ENCODE peak calls at places on chromosomes 6 and 20, in seven cellular contexts. P is AG04450, C is right lobe of liver, X is psoas muscle, R is heart left ventricle, U is ovary, W is adrenal gland. I is an unnamed sample.

GRCh38 chr20:50518270-50518721 is 8.1 kb downstream of the PTPN1 start:
- DNase-seq in P (no peak), C (no peak), X (no peak), R (no peak), U (no peak), W (no peak), I (no peak)

GRCh38 chr6:131532476-131533108 is 40.4 kb upstream of the ARG1 start:
- DNase-seq in P (no peak), C (no peak), X (no peak), R (no peak), U (no peak), W (peak), I (no peak)

GRCh38 chr6:143328885-143329284 is 121.6 kb downstream of the ADAT2 start:
- DNase-seq in P (no peak), C (no peak), X (no peak), R (no peak), U (no peak), W (no peak), I (no peak)

GRCh38 chr6:39095578-39095977 is 19.4 kb downstream of the SAYSD1 start:
- DNase-seq in P (no peak), C (no peak), X (no peak), R (no peak), U (no peak), W (no peak), I (no peak)

GRCh38 chr6:158718431-158719126 is 68.7 kb downstream of the SYTL3 start:
- DNase-seq in P (no peak), C (peak), X (no peak), R (no peak), U (no peak), W (peak), I (no peak)

GRCh38 chr6:4349931-4350330 is 214.6 kb upstream of the ECI2 start:
- DNase-seq in P (no peak), C (no peak), X (no peak), R (no peak), U (no peak), W (no peak), I (no peak)

GRCh38 chr6:135066397-135066796 is 11.8 kb upstream of the HBS1L start:
- DNase-seq in P (no peak), C (no peak), X (no peak), R (no peak), U (no peak), W (no peak), I (no peak)

GRCh38 chr6:30646450-30647038 is 389 bp upstream of the C6orf136 start:
- DNase-seq in P (no peak), C (peak), X (peak), R (peak), U (peak), W (peak), I (no peak)

GRCh38 chr6:33877982-33878381 is 74.2 kb upstream of the MLN start:
- DNase-seq in P (no peak), C (no peak), X (peak), R (no peak), U (no peak), W (no peak), I (no peak)

GRCh38 chr6:106745396-106745795 is 116.0 kb downstream of the QRSL1 start:
- DNase-seq in P (no peak), C (no peak), X (no peak), R (no peak), U (no peak), W (no peak), I (no peak)

GRCh38 chr6:134175532-134176282 is 123.3 kb upstream of the SLC2A12 start:
- DNase-seq in P (no peak), C (peak), X (peak), R (peak), U (no peak), W (peak), I (peak)

GRCh38 chr20:25223179-25223661 is 24.7 kb upstream of the PYGB start:
- DNase-seq in P (peak), C (no peak), X (no peak), R (no peak), U (no peak), W (peak), I (no peak)

GRCh38 chr6:98946877-98947410 is 802 bp downstream of the FBXL4 start:
- DNase-seq in P (no peak), C (peak), X (peak), R (no peak), U (peak), W (peak), I (no peak)

GRCh38 chr6:39083111-39083702 is 31.8 kb downstream of the SAYSD1 start:
- DNase-seq in P (no peak), C (no peak), X (no peak), R (no peak), U (no peak), W (no peak), I (no peak)

GRCh38 chr6:73309784-73310502 is 44.1 kb downstream of the DPPA5 start:
- DNase-seq in P (no peak), C (peak), X (peak), R (peak), U (peak), W (no peak), I (no peak)

GRCh38 chr6:73314577-73315492 is 39.2 kb downstream of the DPPA5 start:
- DNase-seq in P (no peak), C (no peak), X (no peak), R (no peak), U (no peak), W (no peak), I (no peak)

GRCh38 chr6:73308712-73309533 is 45.2 kb downstream of the DPPA5 start:
- DNase-seq in P (no peak), C (no peak), X (no peak), R (no peak), U (no peak), W (no peak), I (no peak)

GRCh38 chr6:73309534-73309783 is 44.6 kb downstream of the DPPA5 start:
- DNase-seq in P (no peak), C (no peak), X (no peak), R (no peak), U (no peak), W (no peak), I (no peak)
- TF ChIP-seq CTCF in P (no peak), C (no peak), X (no peak), R (no peak), U (no peak), W (no peak), I (no peak)

DNA sequence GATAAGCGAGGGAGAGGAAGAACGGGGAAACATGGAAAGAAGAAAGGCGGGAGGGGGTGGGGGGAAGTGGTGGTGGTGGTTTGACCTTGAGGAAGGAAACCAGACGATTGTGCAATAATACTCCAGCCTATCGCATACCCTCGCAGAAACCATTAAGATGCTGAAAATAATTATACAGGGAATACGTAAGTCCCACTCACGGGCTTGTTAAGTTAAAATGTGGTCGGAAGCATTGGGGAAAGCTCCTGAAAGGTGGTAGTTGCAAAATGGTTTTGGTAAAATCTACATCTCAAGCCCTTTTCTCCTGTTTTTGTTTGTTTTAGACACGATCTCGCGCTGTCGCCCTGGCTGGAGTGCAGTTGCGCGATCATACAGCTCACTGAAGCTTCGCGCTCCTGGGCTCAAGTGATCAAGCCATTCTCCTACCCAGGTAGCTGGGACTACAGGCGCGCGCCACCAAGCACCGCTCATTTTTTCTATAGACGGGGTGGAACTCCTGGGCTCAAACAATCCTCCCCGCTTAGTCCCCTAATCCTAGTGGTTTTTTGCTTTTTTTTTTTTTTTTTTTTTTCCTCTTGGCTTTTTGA is 128.9 kb upstream of the ZNF184 start:
- DNase-seq in P (no peak), C (no peak), X (no peak), R (no peak), U (no peak), W (no peak), I (no peak)
- H3K27ac ChIP-seq in P (no peak), C (no peak), X (no peak), R (no peak), U (no peak), W (no peak), I (no peak)

DNA sequence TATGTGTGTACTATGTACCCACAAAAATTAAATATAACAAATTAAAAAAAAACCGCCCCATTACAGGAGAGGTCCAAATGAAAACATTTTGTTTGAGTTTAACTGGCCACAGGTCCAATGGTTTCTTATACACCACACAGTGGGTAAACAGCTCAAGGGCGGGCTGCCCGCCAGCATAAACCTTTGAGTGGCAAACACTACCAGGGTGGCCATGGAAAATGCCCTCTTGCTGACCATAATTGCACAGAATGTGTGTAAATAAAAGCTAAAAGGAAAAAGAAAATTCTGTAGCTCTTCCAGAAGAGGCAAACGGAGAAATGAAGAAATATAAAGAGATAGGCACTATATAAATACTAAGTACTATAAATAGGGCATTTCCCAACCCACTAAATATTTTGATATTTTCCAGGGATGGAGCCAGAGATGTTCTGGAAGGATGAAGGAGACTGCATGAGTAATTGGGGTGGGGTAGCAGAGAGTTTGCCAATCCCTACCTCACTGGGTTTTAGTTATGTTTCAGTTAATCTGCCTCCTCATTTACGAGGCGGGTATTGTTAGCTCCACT is 1.1 kb upstream of the CDC5L start:
- DNase-seq in P (no peak), C (peak), X (peak), R (no peak), U (peak), W (no peak), I (peak)
- H3K4me3 ChIP-seq in P (peak), C (peak), X (peak), R (peak), U (peak), W (no peak), I (peak)

DNA sequence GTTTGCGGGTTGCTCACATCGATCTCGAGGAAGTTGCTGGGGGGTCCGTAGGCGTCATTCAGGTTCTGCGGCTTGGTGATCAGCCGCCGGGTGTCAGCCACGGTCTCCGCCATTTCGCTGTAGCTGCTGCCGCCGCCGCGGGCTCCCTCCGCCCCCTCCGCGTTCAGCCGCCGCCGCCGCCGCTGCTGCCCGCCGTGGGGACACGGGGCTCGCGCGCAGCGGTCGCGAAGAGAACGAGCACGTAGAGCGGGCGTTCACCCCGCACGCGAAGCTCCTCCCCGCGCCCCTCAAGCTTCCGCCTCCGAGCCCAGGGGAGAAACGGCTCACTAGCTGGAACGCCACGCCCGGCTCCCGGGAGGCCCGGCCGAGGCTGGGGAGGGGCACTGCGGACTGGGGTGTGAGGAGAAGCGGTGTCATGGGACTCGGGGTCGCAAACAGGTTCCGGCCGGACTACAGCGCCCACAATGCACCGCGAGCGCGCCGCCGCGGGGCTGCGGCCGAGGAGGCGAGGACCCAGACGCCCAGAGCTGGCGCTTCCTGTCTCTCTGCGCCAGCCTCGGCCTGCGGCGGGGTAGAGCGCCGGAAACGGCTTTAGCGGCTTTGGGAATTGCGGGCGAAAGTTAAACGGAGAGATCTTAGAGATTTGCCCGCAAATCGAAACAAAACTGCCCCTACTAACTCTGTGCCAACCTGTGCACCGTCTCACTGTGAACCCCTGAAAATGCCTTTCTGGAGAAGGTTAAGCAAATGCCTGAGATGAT is at the start of gene SNX3:
- DNase-seq in P (peak), C (peak), X (peak), R (peak), U (peak), W (peak), I (peak)
- TF ChIP-seq CTCF in P (peak), C (no peak), X (peak), R (no peak), U (no peak), W (peak), I (no peak)

GRCh38 chr6:52588087-52588709 is 11.3 kb upstream of the TRAM2 start:
- DNase-seq in P (no peak), C (no peak), X (no peak), R (no peak), U (no peak), W (no peak), I (no peak)
- H3K27ac ChIP-seq in P (no peak), C (peak), X (no peak), R (no peak), U (no peak), W (no peak), I (no peak)

DNA sequence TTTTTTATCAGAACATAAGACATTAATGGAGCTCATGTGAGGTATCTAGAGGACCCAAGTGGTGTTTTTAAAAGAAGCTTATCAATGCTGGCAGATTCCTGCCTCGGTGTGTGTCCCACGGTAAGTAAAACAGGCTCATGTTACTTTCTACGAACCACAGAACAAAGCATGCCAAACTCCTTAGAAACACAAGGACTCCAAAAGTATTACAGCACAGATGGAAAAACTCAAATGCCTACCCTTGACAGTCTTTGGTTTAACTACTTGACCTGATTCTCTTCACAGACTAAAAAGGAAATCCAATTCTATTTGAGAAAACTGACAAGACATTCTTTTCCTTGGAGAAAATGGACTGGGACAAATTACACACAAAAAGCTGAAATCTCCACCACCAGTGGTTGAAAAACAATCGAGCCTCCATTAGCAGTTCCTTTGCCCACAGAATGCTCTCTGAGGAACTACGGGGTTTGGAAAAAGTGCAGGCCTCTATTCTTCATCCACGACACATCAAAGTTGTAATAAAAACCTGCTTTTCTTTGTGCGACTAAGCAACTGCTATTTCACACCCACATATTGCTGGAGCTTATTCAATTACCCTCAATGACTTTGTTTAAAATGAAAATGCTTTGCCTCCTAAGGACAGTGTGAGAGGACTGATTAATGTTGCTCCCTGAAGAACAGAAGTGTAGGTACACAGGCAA is 5.4 kb downstream of the METTL24 start:
- DNase-seq in P (no peak), C (no peak), X (no peak), R (no peak), U (no peak), W (no peak), I (no peak)
- H3K4me3 ChIP-seq in P (no peak), C (no peak), X (no peak), R (no peak), U (no peak), W (no peak), I (peak)

DNA sequence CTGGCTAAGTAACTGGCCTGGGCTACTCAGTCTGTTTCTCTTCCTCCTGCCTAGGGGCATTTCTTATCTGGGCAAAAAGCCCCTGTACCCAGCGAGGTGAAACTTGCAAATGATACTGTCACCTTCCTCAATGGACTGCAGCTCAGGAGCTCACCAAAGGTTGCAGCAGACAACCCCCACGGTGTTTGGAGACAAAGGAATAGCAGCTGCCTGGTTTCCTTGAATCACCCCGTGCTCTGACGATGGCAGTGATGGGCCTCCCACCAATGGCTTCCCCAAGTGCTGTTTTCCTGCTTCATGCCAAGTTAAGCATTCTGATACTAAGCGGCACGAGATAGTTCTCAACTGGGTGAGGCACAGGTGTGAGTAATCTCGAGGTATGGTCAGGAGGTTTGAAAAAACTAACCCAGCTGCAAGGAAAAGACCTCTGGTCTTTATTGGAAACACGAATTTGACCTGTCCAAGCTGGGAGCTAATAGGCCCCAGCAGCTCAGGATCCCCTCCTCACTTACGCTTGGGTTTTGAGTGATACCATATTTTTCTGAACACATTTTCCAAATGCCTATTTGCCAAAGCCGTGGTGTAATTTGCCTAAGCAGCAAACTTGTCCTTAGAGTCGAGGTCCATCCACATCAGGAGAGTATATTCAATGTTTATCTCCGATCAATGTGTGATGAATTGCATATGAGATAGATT is 128.1 kb downstream of the BCAS1 start:
- DNase-seq in P (no peak), C (no peak), X (no peak), R (no peak), U (no peak), W (no peak), I (peak)
- TF ChIP-seq CTCF in P (no peak), C (no peak), X (no peak), R (no peak), U (no peak), W (no peak), I (no peak)

GRCh38 chr6:116955773-116956172 is 78.7 kb downstream of the RFX6 start:
- DNase-seq in P (no peak), C (no peak), X (no peak), R (no peak), U (no peak), W (no peak), I (no peak)
- H3K27ac ChIP-seq in P (no peak), C (peak), X (no peak), R (no peak), U (no peak), W (no peak), I (no peak)